ENCODE peak calls at places on chromosome 10, in five cellular contexts. M, L, D, A and B are unnamed samples. For H3K4me1, the result is how much of the 10 kb centered on the place peaks cover.

GRCh38 chr10:130427216-130427722 is 291.1 kb downstream of the GLRX3 start:
- DNase-seq in A (no peak), L (no peak), M (no peak), D (no peak), B (no peak)

GRCh38 chr10:48332166-48332870 is 25.8 kb downstream of the MAPK8 start:
- DNase-seq in L (no peak), A (no peak), M (no peak), D (no peak), B (no peak)

GRCh38 chr10:44132361-44133289 is 252.3 kb downstream of the CXCL12 start:
- DNase-seq in M (no peak), D (no peak), A (no peak), L (no peak), B (no peak)

GRCh38 chr10:29634764-29635625 is at the start of gene SVIL:
- DNase-seq in M (peak), L (no peak), A (peak), D (no peak), B (no peak)

GRCh38 chr10:62454696-62455451 is 80.7 kb downstream of the ZNF365 start:
- DNase-seq in M (peak), A (no peak), D (no peak), L (no peak), B (no peak)

GRCh38 chr10:31103096-31103495 is 71.4 kb upstream of the ZNF438 start:
- DNase-seq in A (no peak), D (no peak), M (peak), L (no peak), B (no peak)

GRCh38 chr10:48609899-48610584 is 5.2 kb upstream of the ARHGAP22 start:
- DNase-seq in L (no peak), D (peak), A (no peak), M (no peak), B (no peak)

GRCh38 chr10:47022311-47023131 is 111.3 kb downstream of the PTPN20 start:
- DNase-seq in A (no peak), M (no peak), D (no peak), L (no peak), B (no peak)

GRCh38 chr10:45442670-45443069 is 68.7 kb downstream of the ALOX5 start:
- DNase-seq in D (no peak), M (no peak), L (no peak), A (no peak), B (peak)
- TF ChIP-seq MXI1 in D (no peak), M (no peak), L (no peak), A (no peak), B (no peak)

GRCh38 chr10:110789604-110790428 is 81.9 kb upstream of the PDCD4 start:
- DNase-seq in D (no peak), M (no peak), A (no peak), L (no peak), B (no peak)

GRCh38 chr10:110791541-110792073 is 80.1 kb upstream of the PDCD4 start:
- DNase-seq in L (no peak), D (no peak), A (no peak), M (no peak), B (peak)

GRCh38 chr10:110792476-110792875 is 79.3 kb upstream of the PDCD4 start:
- DNase-seq in D (no peak), A (no peak), M (no peak), L (no peak), B (no peak)

GRCh38 chr10:110788620-110789385 is 82.9 kb upstream of the PDCD4 start:
- DNase-seq in A (no peak), M (no peak), L (peak), D (no peak), B (no peak)

DNA sequence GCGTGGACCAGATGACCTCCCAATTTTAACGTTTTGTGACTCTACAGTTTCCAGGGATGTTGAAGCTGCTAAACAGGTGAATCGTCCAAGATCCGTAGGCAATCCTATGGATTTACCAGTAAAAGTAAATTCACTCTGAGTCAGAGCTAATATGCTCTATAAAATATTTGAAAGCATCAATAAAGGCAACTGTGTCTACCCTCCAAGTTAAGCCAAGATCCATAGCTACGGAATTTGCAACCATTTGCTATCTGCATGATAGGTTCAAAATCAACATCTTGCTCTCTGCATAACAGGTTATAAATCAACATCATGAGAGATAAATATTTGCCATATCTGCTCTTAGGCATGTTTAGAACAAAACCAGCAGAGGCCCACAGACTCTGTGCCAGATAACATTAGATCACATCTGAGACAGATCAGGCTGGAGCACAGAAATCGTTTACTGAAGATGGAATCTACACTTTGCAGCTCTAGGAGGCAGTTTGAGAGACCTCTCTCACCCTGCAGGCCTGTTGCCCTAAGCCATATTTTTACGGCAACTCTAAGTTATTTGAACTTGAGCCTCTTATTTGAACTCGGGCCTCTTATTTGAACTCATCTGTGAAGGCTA is 80.7 kb upstream of the PDCD4 start:
- DNase-seq in A (no peak), M (peak), D (no peak), L (no peak), B (no peak)
- H3K4me1 ChIP-seq in A (under half), M (under half), D (under half), L (half or more), B (under half)

GRCh38 chr10:133614830-133615580 is 11.6 kb downstream of the FRG2B start:
- DNase-seq in D (no peak), M (no peak), A (no peak), L (no peak), B (no peak)
- TF ChIP-seq MXI1 in D (no peak), M (no peak), A (no peak), L (no peak), B (no peak)

GRCh38 chr10:104202231-104202630 is 29.9 kb downstream of the CFAP43 start:
- DNase-seq in A (no peak), L (no peak), M (no peak), D (no peak), B (no peak)
- H3K4me1 ChIP-seq in A (under half), L (under half), M (under half), D (under half), B (under half)